ENCODE peak calls at places on chromosome 15, in nine cellular contexts. G is G401; B is Ammon's horn; C is GM23338; S is CD8-positive, alpha-beta memory T cell; E is aorta; D is RPMI7951; Z is fibroblast of lung; T is activated naive CD8-positive, alpha-beta T cell treated with anti-CD3 and anti-CD28 coated beads, Interleukin-2, amount 50 U/mL, for 24 hours. Q is an unnamed sample.
A peak's percentile ranks its signal among the peaks of the same experiment; 100 is the strongest.

GRCh38 chr15:64640146-64640868 is 135.1 kb downstream of the RBPMS2 start:
- DNase-seq in T (no peak), B (no peak), Z (peak; percentile 43), D (peak; percentile 79), C (no peak), E (no peak), G (no peak), S (no peak), Q (peak; percentile 64)

GRCh38 chr15:66580643-66581042 is 14.8 kb upstream of the LCTL start:
- DNase-seq in C (no peak), B (no peak), T (no peak), S (no peak), D (peak; percentile 72), G (no peak), E (peak; percentile 67), Z (peak; percentile 38), Q (no peak)

GRCh38 chr15:41429003-41429890 is 12.4 kb downstream of the RTF1 start:
- DNase-seq in C (no peak), B (no peak), T (no peak), G (no peak), Z (peak; percentile 9), S (no peak), D (no peak), E (no peak), Q (no peak)

GRCh38 chr15:93973287-93973686 is 258.1 kb upstream of the MCTP2 start:
- DNase-seq in S (no peak), Z (no peak), B (no peak), T (no peak), C (no peak), D (no peak), G (no peak), E (no peak), Q (no peak)

GRCh38 chr15:87345955-87346354 is 910.6 kb downstream of the NTRK3 start:
- DNase-seq in B (no peak), T (no peak), E (no peak), D (peak; percentile 53), G (no peak), Z (no peak), S (no peak), C (no peak), Q (no peak)

GRCh38 chr15:78024141-78024567 is 53.4 kb downstream of the TBC1D2B start:
- DNase-seq in Z (peak; percentile 45), T (no peak), D (no peak), C (no peak), S (no peak), B (no peak), E (peak; percentile 77), G (no peak), Q (no peak)

GRCh38 chr15:88800026-88800425 is 3.2 kb upstream of the ACAN start:
- DNase-seq in Z (peak; percentile 22), B (no peak), G (no peak), D (peak; percentile 44), E (no peak), C (no peak), S (no peak), T (no peak), Q (no peak)

GRCh38 chr15:57100136-57100539 is 181.7 kb downstream of the TCF12 start:
- DNase-seq in E (no peak), T (no peak), B (no peak), D (no peak), S (no peak), G (no peak), C (no peak), Z (no peak), Q (no peak)

GRCh38 chr15:37109952-37110630 is 9.7 kb upstream of the MEIS2 start:
- DNase-seq in E (no peak), G (peak; percentile 27), T (no peak), Z (peak; percentile 68), D (no peak), C (peak; percentile 66), B (no peak), S (no peak), Q (no peak)